ENCODE peak calls at places on chromosome 4, in four cellular contexts. N is IMR-90, C is mesendoderm, L is mesenchymal stem cell. A is an unnamed sample.

GRCh38 chr4:120995611-120996010 is 73.1 kb upstream of the PRDM5 start:
- DNase-seq in N (no peak), C (no peak), L (no peak), A (no peak)

GRCh38 chr4:107153956-107154355 is 117.8 kb upstream of the DKK2 start:
- DNase-seq in L (no peak), N (no peak), C (peak), A (no peak)

GRCh38 chr4:4969298-4969697 is 50.0 kb downstream of the CYTL1 start:
- DNase-seq in L (peak), N (peak), C (no peak), A (no peak)

GRCh38 chr4:14379148-14379547 is 623.1 kb upstream of the CPEB2 start:
- DNase-seq in N (no peak), L (peak), C (no peak), A (no peak)

GRCh38 chr4:55613621-55614020 is 21.6 kb upstream of the PDCL2 start:
- DNase-seq in L (no peak), C (peak), N (no peak), A (no peak)

GRCh38 chr4:154985673-154986072 is 204.6 kb downstream of the RBM46 start:
- DNase-seq in N (no peak), L (no peak), C (no peak), A (no peak)

GRCh38 chr4:111074523-111075114 is 451.7 kb upstream of the PITX2 start:
- DNase-seq in L (no peak), C (peak), N (no peak), A (no peak)

GRCh38 chr4:6956434-6957147 is 47.0 kb downstream of the TBC1D14 start:
- DNase-seq in L (no peak), C (no peak), N (no peak), A (no peak)

GRCh38 chr4:37685211-37685725 is 908 bp downstream of the RELL1 start:
- DNase-seq in C (peak), N (peak), L (peak), A (no peak)

GRCh38 chr4:23614284-23614892 is 275.5 kb downstream of the PPARGC1A start:
- DNase-seq in L (peak), C (peak), N (peak), A (no peak)

GRCh38 chr4:1417522-1418390 is 11.5 kb upstream of the NKX1-1 start:
- DNase-seq in C (no peak), L (no peak), N (no peak), A (no peak)

GRCh38 chr4:107930821-107931774 is at the start of gene CYP2U1:
- DNase-seq in L (peak), C (peak), N (peak), A (peak)

GRCh38 chr4:1048781-1049590 is 37.6 kb downstream of the FGFRL1 start:
- DNase-seq in N (no peak), C (no peak), L (no peak), A (no peak)

GRCh38 chr4:103030791-103031190 is 11.3 kb upstream of the SLC9B1 start:
- DNase-seq in C (no peak), L (no peak), N (no peak), A (no peak)

GRCh38 chr4:63937961-63938360 is 471.3 kb downstream of the TECRL start:
- DNase-seq in L (peak), C (peak), N (no peak), A (no peak)

GRCh38 chr4:152289963-152290362 is 245.9 kb downstream of the FBXW7 start:
- DNase-seq in L (no peak), C (no peak), N (no peak), A (no peak)

GRCh38 chr4:27930291-27930690 is 1069.7 kb downstream of the STIM2 start:
- DNase-seq in L (no peak), C (no peak), N (no peak), A (no peak)

GRCh38 chr4:27931584-27931983 is 1070.9 kb downstream of the STIM2 start:
- DNase-seq in C (no peak), L (no peak), N (no peak), A (no peak)

GRCh38 chr4:27929141-27929540 is 1068.5 kb downstream of the STIM2 start:
- DNase-seq in N (no peak), C (no peak), L (no peak), A (no peak)

GRCh38 chr4:27934881-27935280 is 1074.2 kb downstream of the STIM2 start:
- DNase-seq in C (no peak), L (no peak), N (no peak), A (no peak)

DNA sequence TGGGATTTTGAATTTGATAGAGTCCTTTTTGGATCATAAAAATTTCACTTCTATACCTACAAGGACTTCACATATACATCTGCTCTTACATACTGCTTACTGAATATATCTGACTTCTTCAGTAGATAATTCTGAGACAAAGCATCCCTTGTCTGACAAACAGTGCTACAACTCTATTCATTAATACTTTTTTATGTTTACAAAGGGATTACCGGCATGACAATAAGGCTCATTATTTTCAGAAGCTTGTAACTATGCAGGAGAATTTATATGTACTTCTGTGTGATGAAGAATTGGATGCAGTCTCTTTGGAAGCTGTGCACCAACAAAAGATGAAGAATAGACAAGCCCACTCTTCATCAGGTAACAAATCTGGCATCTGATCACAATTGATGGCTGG is 1070.3 kb downstream of the STIM2 start:
- DNase-seq in N (no peak), C (no peak), L (no peak), A (no peak)
- H3K4me3 ChIP-seq in N (no peak), C (no peak), L (no peak), A (no peak)

GRCh38 chr4:83657336-83657735 is 121.4 kb downstream of the GPAT3 start:
- DNase-seq in C (no peak), L (no peak), N (no peak), A (no peak)
- H3K18ac ChIP-seq in C (no peak), L (no peak), N (no peak), A (no peak)

GRCh38 chr4:139669859-139670258 is 4.2 kb downstream of the MGST2 start:
- DNase-seq in N (no peak), C (peak), L (no peak), A (no peak)

GRCh38 chr4:139666735-139667266 is 1.2 kb downstream of the MGST2 start:
- DNase-seq in N (peak), C (no peak), L (peak), A (no peak)

GRCh38 chr4:139669335-139669734 is 3.7 kb downstream of the MGST2 start:
- DNase-seq in L (no peak), N (no peak), C (no peak), A (no peak)

GRCh38 chr4:139668658-139669201 is 3.1 kb downstream of the MGST2 start:
- DNase-seq in N (no peak), L (no peak), C (peak), A (no peak)

GRCh38 chr4:139668036-139668435 is 2.4 kb downstream of the MGST2 start:
- DNase-seq in C (peak), L (no peak), N (no peak), A (no peak)
- H3K4me3 ChIP-seq in C (no peak), L (no peak), N (no peak), A (no peak)

GRCh38 chr4:77075869-77076801 is at the start of gene CCNI:
- DNase-seq in L (peak), N (peak), C (peak), A (peak)

GRCh38 chr4:77078401-77078800 is 2.6 kb upstream of the CCNI start:
- DNase-seq in C (no peak), L (no peak), N (no peak), A (no peak)

GRCh38 chr4:77079281-77079680 is 3.5 kb upstream of the CCNI start:
- DNase-seq in C (no peak), N (no peak), L (no peak), A (no peak)

GRCh38 chr4:77074961-77075855 is 581 bp downstream of the CCNI start:
- DNase-seq in C (peak), L (peak), N (peak), A (peak)

DNA sequence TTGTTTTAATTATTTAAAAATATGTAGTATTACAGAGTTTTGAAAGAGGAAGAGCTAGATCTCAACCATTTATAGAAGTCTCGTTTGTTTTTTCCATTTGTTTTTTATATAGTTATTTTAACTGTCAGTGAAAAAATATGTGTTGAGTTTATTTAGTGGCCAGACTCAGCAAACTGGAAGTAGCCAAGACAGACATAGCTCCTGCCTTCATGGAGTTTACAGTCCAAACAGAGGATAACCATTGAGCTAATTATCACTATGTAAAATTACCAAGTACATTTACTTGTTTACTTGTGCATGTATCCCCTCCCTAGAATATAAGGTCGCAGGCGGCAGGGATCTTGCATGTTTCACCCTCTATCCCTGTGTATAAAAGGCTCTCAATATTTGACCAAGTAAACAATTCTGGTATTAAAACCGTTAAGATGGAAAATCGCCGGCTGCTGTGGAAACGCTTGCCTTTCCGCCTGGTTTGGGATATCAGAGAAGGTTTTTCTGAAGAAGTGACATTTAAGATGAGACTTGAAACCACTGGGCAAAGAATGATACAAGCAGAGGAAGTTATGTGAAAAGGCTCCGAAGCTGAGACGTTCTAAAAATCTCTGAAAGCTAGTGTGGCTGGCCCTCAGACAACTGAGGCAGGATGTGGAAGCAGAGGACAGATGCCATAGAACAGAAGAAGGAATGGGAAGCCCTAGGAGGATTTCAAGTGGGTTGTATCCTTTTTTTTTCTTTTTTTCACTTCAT is 1.3 kb upstream of the CCNI start:
- DNase-seq in N (no peak), L (no peak), C (no peak), A (no peak)
- H3K18ac ChIP-seq in N (no peak), L (no peak), C (no peak), A (no peak)

A was measured in neuronal stem cell.